ENCODE peak calls at places on chromosome 19, in seven cellular contexts. Q is A549, R is HL-60, J is GM23338, Z is SK-N-SH, T is GM12878, P is K562. W is an unnamed sample.

GRCh38 chr19:39140594-39140993 is 15.0 kb downstream of the PAK4 start:
- DNase-seq in Q (no peak), R (no peak), J (no peak), Z (no peak), T (no peak), P (no peak), W (no peak)

GRCh38 chr19:36514012-36514612 is 14.0 kb downstream of the ZNF260 start:
- DNase-seq in Q (peak; percentile 58), R (no peak), J (no peak), Z (no peak), T (no peak), P (no peak), W (no peak)

GRCh38 chr19:45419396-45419795 is 4.3 kb downstream of the ERCC1 start:
- DNase-seq in Q (no peak), R (peak; percentile 82), J (no peak), Z (no peak), T (no peak), P (no peak), W (no peak)

GRCh38 chr19:17076539-17076919 is 952 bp downstream of the MYO9B start:
- DNase-seq in Q (no peak), R (no peak), J (peak; percentile 17), Z (no peak), T (no peak), P (peak; percentile 31), W (no peak)

GRCh38 chr19:27750697-27751391 is 1462.1 kb downstream of the UQCRFS1 start:
- DNase-seq in Q (no peak), R (no peak), J (no peak), Z (no peak), T (no peak), P (no peak), W (no peak)

GRCh38 chr19:42563352-42564210 is 31.1 kb downstream of the CEACAM8 start:
- DNase-seq in Q (peak; percentile 76), R (peak; percentile 61), J (peak; percentile 87), Z (peak; percentile 63), T (no peak), P (peak; percentile 45), W (peak; percentile 22)

GRCh38 chr19:34044011-34044410 is 128.3 kb upstream of the LSM14A start:
- DNase-seq in Q (no peak), R (no peak), J (no peak), Z (no peak), T (no peak), P (no peak), W (no peak)

GRCh38 chr19:54096642-54097106 is 3.9 kb downstream of the OSCAR start:
- DNase-seq in Q (peak; percentile 79), R (peak; percentile 71), J (peak; percentile 62), Z (no peak), T (no peak), P (peak; percentile 56), W (no peak)

GRCh38 chr19:35216833-35217707 is 11.5 kb downstream of the FAM187B start:
- DNase-seq in Q (no peak), R (peak; percentile 18), J (peak; percentile 60), Z (no peak), T (no peak), P (peak; percentile 57), W (no peak)

GRCh38 chr19:6717441-6717971 is 2.9 kb downstream of the C3 start:
- DNase-seq in Q (peak; percentile 47), R (no peak), J (peak; percentile 38), Z (no peak), T (no peak), P (no peak), W (no peak)

GRCh38 chr19:32598022-32598421 is 17.0 kb downstream of the PDCD5 start:
- DNase-seq in Q (no peak), R (no peak), J (no peak), Z (no peak), T (no peak), P (no peak), W (no peak)

GRCh38 chr19:32603961-32604360 is 23.0 kb downstream of the PDCD5 start:
- DNase-seq in Q (no peak), R (no peak), J (no peak), Z (no peak), T (no peak), P (no peak), W (no peak)

GRCh38 chr19:32599258-32599657 is 18.3 kb downstream of the PDCD5 start:
- DNase-seq in Q (no peak), R (no peak), J (no peak), Z (no peak), T (no peak), P (no peak), W (no peak)

GRCh38 chr19:32595491-32595890 is 14.5 kb downstream of the PDCD5 start:
- DNase-seq in Q (no peak), R (no peak), J (no peak), Z (no peak), T (no peak), P (no peak), W (no peak)

DNA sequence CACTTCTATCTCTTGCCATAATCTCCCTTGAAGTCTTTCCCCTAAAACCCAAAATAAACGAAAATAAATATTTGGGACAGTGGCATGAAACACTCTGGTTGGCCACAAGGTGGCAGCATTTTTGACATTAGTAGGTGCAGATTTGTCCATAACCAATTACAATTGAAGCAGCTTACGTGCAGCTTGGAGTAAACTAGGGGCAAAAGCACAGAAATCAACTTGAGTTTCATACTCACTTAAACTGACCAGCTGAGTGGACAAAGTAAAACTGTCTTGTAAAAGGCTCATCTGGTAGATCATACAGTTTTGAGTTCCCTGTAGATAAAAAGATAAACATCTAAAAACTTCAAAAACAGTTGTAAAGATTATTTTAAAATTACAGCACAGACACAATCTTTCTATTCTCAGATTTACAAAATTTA is 18.8 kb downstream of the PDCD5 start:
- DNase-seq in Q (peak; percentile 85), R (peak; percentile 46), J (peak; percentile 75), Z (peak; percentile 73), T (no peak), P (peak; percentile 80), W (peak; percentile 13)
- TF ChIP-seq REST in Q (no peak), R (no peak), J (no peak), Z (no peak), T (no peak), P (no peak), W (no peak)

GRCh38 chr19:57623091-57623490 is 9.0 kb downstream of the ZNF134 start:
- DNase-seq in Q (no peak), R (no peak), J (no peak), Z (no peak), T (no peak), P (no peak), W (no peak)

GRCh38 chr19:57615346-57615745 is 1.3 kb downstream of the ZNF134 start:
- DNase-seq in Q (no peak), R (no peak), J (no peak), Z (no peak), T (no peak), P (no peak), W (no peak)

DNA sequence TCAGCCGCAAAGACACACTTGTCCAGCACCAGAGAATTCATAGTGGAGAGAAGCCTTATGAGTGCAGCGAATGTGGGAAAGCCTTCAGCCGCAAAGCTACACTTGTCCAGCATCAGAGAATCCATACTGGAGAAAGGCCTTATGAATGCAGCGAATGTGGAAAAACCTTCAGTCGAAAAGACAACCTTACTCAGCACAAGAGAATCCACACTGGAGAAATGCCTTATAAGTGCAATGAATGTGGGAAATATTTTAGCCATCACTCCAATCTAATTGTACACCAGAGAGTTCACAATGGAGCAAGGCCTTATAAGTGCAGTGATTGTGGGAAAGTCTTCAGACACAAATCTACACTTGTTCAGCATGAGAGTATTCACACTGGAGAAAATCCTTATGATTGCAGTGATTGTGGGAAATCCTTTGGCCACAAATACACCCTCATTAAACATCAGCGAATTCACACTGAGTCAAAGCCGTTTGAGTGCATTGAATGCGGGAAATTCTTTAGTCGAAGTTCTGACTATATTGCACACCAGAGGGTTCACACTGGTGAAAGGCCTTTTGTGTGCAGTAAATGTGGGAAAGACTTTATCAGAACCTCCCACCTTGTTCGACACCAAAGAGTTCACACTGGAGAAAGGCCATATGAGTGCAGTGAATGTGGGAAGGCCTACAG is 6.8 kb downstream of the ZNF134 start:
- DNase-seq in Q (peak; percentile 67), R (no peak), J (peak; percentile 40), Z (no peak), T (no peak), P (no peak), W (no peak)
- TF ChIP-seq REST in Q (no peak), R (no peak), J (no peak), Z (no peak), T (no peak), P (no peak), W (no peak)

GRCh38 chr19:15251749-15252397 is 19.6 kb upstream of the EPHX3 start:
- DNase-seq in Q (peak; percentile 55), R (no peak), J (peak; percentile 93), Z (peak; percentile 77), T (no peak), P (peak; percentile 33), W (no peak)
- TF ChIP-seq REST in Q (no peak), R (no peak), J (no peak), Z (no peak), T (no peak), P (no peak), W (no peak)

GRCh38 chr19:15643387-15643786 is 2.7 kb downstream of the CYP4F3 start:
- DNase-seq in Q (no peak), R (no peak), J (no peak), Z (no peak), T (no peak), P (no peak), W (no peak)

GRCh38 chr19:15640904-15641597 is 354 bp downstream of the CYP4F3 start:
- DNase-seq in Q (peak; percentile 76), R (no peak), J (no peak), Z (no peak), T (no peak), P (no peak), W (no peak)

GRCh38 chr19:15642807-15643206 is 2.1 kb downstream of the CYP4F3 start:
- DNase-seq in Q (no peak), R (no peak), J (no peak), Z (no peak), T (no peak), P (no peak), W (no peak)

GRCh38 chr19:15641901-15642491 is 1.3 kb downstream of the CYP4F3 start:
- DNase-seq in Q (no peak), R (peak; percentile 96), J (no peak), Z (no peak), T (no peak), P (no peak), W (no peak)

GRCh38 chr19:15640294-15640903 is at the start of gene CYP4F3:
- DNase-seq in Q (peak; percentile 96), R (peak; percentile 92), J (no peak), Z (peak; percentile 24), T (no peak), P (peak; percentile 90), W (no peak)
- TF ChIP-seq REST in Q (no peak), R (no peak), J (no peak), Z (no peak), T (no peak), P (no peak), W (no peak)

GRCh38 chr19:52498571-52498970 is 28.9 kb upstream of the ZNF808 start:
- DNase-seq in Q (no peak), R (no peak), J (no peak), Z (no peak), T (no peak), P (no peak), W (no peak)

GRCh38 chr19:52492991-52493470 is 34.4 kb upstream of the ZNF808 start:
- DNase-seq in Q (no peak), R (no peak), J (peak; percentile 84), Z (peak; percentile 8), T (no peak), P (peak; percentile 28), W (no peak)

GRCh38 chr19:52492201-52492960 is 35.1 kb upstream of the ZNF808 start:
- DNase-seq in Q (no peak), R (no peak), J (peak; percentile 97), Z (peak; percentile 1), T (no peak), P (peak; percentile 10), W (no peak)

GRCh38 chr19:52494518-52494917 is 33.0 kb upstream of the ZNF808 start:
- DNase-seq in Q (no peak), R (no peak), J (no peak), Z (no peak), T (no peak), P (no peak), W (no peak)
- TF ChIP-seq REST in Q (no peak), R (no peak), J (no peak), Z (no peak), T (no peak), P (no peak), W (no peak)

W was measured in Panc1.